ENCODE peak calls at places on chromosomes 7 and 10, in ten cellular contexts. V is suprapubic skin; A is HepG2; W is HL-60; F is fibroblast of lung; N is mammary epithelial cell; D is H1; B is CD8-positive, alpha-beta T cell; C is brain microvascular endothelial cell; E is neuronal stem cell. P is an unnamed sample.

GRCh38 chr7:156065400-156065799 is 253.1 kb upstream of the SHH start:
- DNase-seq in V (no peak), A (no peak), W (no peak), F (no peak), N (no peak), D (no peak), B (no peak), C (no peak), E (no peak), P (no peak)

GRCh38 chr7:5553298-5553877 is 129.8 kb upstream of the TNRC18 start:
- DNase-seq in V (no peak), A (no peak), W (no peak), F (no peak), N (no peak), D (no peak), B (no peak), C (no peak), E (no peak), P (no peak)

GRCh38 chr7:30465342-30466170 is 13.0 kb downstream of the NOD1 start:
- DNase-seq in V (no peak), A (no peak), W (no peak), F (peak; percentile 80), N (no peak), D (no peak), B (no peak), C (no peak), E (no peak), P (no peak)

GRCh38 chr10:87850742-87851205 is 12.6 kb downstream of the KLLN start:
- DNase-seq in V (no peak), A (peak; percentile 67), W (no peak), F (peak; percentile 76), N (peak; percentile 64), D (no peak), B (peak; percentile 54), C (peak; percentile 67), E (peak; percentile 41), P (no peak)

GRCh38 chr10:89352039-89352597 is 24.3 kb downstream of the IFIT3 start:
- DNase-seq in V (no peak), A (peak; percentile 89), W (no peak), F (peak; percentile 99), N (peak; percentile 74), D (no peak), B (no peak), C (peak; percentile 93), E (no peak), P (no peak)

GRCh38 chr7:69790915-69791473 is 192.7 kb downstream of the AUTS2 start:
- DNase-seq in V (no peak), A (no peak), W (no peak), F (no peak), N (no peak), D (no peak), B (no peak), C (no peak), E (no peak), P (no peak)

GRCh38 chr10:27611209-27611608 is 107.1 kb downstream of the RAB18 start:
- DNase-seq in V (no peak), A (peak; percentile 2), W (no peak), F (peak; percentile 70), N (no peak), D (no peak), B (no peak), C (peak; percentile 31), E (no peak), P (no peak)

GRCh38 chr10:34853357-34853756 is 38.3 kb upstream of the PARD3 start:
- DNase-seq in V (no peak), A (no peak), W (no peak), F (no peak), N (no peak), D (no peak), B (no peak), C (no peak), E (no peak), P (no peak)

GRCh38 chr7:25625316-25625715 is 397.0 kb upstream of the NPVF start:
- DNase-seq in V (no peak), A (no peak), W (no peak), F (no peak), N (no peak), D (no peak), B (no peak), C (no peak), E (no peak), P (no peak)
- H3K27ac ChIP-seq in V (peak overlapping the region; percentile 12), A (no peak overlapping the region), W (no peak overlapping the region), F (no peak overlapping the region), N (no peak overlapping the region), D (no peak overlapping the region), B (no peak overlapping the region), C (no peak overlapping the region), E (no peak overlapping the region), P (no peak overlapping the region)

GRCh38 chr10:114242235-114242634 is 3.2 kb downstream of the VWA2 start:
- DNase-seq in V (no peak), A (no peak), W (no peak), F (no peak), N (no peak), D (no peak), B (no peak), C (no peak), E (no peak), P (no peak)

GRCh38 chr10:114243661-114244060 is 4.6 kb downstream of the VWA2 start:
- DNase-seq in V (no peak), A (no peak), W (no peak), F (no peak), N (no peak), D (no peak), B (no peak), C (no peak), E (no peak), P (no peak)

GRCh38 chr10:114244126-114244525 is 5.1 kb downstream of the VWA2 start:
- DNase-seq in V (no peak), A (no peak), W (no peak), F (no peak), N (no peak), D (no peak), B (no peak), C (no peak), E (no peak), P (no peak)

GRCh38 chr10:114239994-114240345 is 916 bp downstream of the VWA2 start:
- DNase-seq in V (no peak), A (no peak), W (no peak), F (no peak), N (no peak), D (no peak), B (no peak), C (no peak), E (no peak), P (no peak)

DNA sequence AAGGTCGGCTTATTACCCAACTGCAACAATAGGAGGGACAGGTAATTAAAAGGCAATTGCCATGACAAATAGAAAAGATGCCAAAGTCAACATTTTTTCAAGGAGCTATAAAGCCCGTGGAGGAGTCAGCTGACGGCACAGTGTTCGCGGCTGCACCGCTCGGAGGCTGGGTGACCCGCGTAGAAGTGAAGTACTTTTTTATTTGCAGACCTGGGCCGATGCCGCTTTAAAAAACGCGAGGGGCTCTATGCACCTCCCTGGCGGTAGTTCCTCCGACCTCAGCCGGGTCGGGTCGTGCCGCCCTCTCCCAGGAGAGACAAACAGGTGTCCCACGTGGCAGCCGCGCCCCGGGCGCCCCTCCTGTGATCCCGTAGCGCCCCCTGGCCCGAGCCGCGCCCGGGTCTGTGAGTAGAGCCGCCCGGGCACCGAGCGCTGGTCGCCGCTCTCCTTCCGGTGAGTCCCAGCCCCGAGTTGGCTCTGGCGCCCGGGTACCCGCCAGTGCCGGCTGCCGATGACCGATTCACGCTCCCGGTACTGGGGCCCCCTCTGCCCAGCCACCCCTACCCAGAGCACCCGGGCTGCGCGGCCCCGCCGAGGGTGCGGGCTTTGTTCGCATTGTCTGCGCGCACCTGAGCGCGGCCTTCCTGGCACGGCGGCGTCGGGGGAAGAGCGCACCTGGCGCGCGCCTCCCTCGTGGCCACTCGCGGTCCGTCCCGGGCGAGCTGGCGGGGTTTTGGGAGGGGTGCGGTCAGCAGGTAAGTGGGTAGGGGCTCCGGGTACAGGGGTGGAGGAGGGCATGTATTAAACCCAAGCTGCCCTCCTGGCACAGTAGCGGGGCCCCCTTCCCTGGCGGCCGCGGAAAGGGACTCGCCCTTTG is at the start of gene VWA2:
- DNase-seq in V (no peak), A (no peak), W (no peak), F (no peak), N (no peak), D (no peak), B (peak; percentile 25), C (no peak), E (peak; percentile 21), P (no peak)
- H3K27ac ChIP-seq in V (peak within 1 kb of the TSS; percentile 66), A (no peak within 1 kb of the TSS), W (no peak within 1 kb of the TSS), F (no peak within 1 kb of the TSS), N (no peak within 1 kb of the TSS), D (no peak within 1 kb of the TSS), B (no peak within 1 kb of the TSS), C (no peak within 1 kb of the TSS), E (no peak within 1 kb of the TSS), P (no peak within 1 kb of the TSS)

GRCh38 chr7:75830978-75831377 is 17.4 kb upstream of the CCL24 start:
- DNase-seq in V (no peak), A (no peak), W (no peak), F (no peak), N (no peak), D (no peak), B (no peak), C (no peak), E (no peak), P (no peak)

GRCh38 chr7:75836798-75837197 is 23.2 kb upstream of the CCL24 start:
- DNase-seq in V (no peak), A (no peak), W (no peak), F (no peak), N (no peak), D (no peak), B (no peak), C (no peak), E (no peak), P (no peak)

GRCh38 chr7:75840029-75840428 is 26.4 kb upstream of the CCL24 start:
- DNase-seq in V (no peak), A (no peak), W (no peak), F (no peak), N (no peak), D (no peak), B (no peak), C (no peak), E (no peak), P (no peak)

DNA sequence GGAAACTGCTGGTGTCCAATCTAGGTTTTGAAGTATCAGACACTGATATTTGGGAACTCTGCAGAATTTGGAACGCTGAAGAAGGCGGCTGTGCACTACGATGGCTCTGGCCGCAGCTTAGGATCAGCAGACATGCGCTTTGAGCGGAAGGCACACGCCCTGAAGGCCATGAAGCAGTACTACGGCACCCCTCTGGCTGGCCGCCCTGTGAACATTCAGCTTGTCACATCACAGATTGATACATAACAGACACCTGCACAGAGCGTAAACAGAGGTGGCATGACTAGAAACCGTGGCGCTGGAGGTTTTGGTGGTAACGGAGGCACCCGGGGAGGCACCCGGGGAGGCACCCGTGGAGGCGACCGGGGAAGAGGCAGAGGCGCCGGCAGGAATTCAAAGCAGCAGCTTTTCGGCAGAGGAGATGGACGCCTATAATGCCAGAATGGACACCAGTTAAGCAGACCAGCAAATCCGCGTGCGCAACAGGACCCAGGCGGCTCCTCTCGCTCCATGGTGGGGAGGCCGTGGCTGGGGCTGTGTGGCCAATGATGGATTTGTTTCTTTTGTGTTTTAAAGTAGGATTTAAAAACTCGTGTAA is 22.2 kb upstream of the CCL24 start:
- DNase-seq in V (no peak), A (no peak), W (no peak), F (no peak), N (no peak), D (no peak), B (no peak), C (no peak), E (no peak), P (no peak)
- H3K27ac ChIP-seq in V (no peak overlapping the region), A (no peak overlapping the region), W (no peak overlapping the region), F (no peak overlapping the region), N (no peak overlapping the region), D (no peak overlapping the region), B (no peak overlapping the region), C (no peak overlapping the region), E (no peak overlapping the region), P (no peak overlapping the region)

GRCh38 chr7:16693601-16694318 is 47.8 kb downstream of the BZW2 start:
- DNase-seq in V (no peak), A (no peak), W (no peak), F (peak; percentile 25), N (no peak), D (no peak), B (no peak), C (peak; percentile 18), E (no peak), P (no peak)
- H3K27ac ChIP-seq in V (no peak overlapping the region), A (no peak overlapping the region), W (no peak overlapping the region), F (no peak overlapping the region), N (no peak overlapping the region), D (no peak overlapping the region), B (no peak overlapping the region), C (peak overlapping the region; percentile 32), E (no peak overlapping the region), P (no peak overlapping the region)

P was measured in Panc1.